ENCODE peak calls at places on chromosomes 5 and 9, in five cellular contexts. D, V, P, Q and H are unnamed samples.

GRCh38 chr9:78239506-78239905 is 3.6 kb downstream of the CEP78 start:
- DNase-seq in D (no peak), V (no peak), P (no peak), Q (no peak), H (peak)

GRCh38 chr5:39730011-39730410 is 305.2 kb upstream of the DAB2 start:
- DNase-seq in D (no peak), V (peak), P (no peak), Q (no peak), H (peak)

GRCh38 chr9:137217276-137218211 is 4.5 kb downstream of the RNF208 start:
- DNase-seq in D (no peak), V (no peak), P (peak), Q (no peak), H (peak)

GRCh38 chr5:73122875-73123810 is 2.8 kb downstream of the TMEM171 start:
- DNase-seq in D (no peak), V (peak), P (peak), Q (peak), H (peak)

GRCh38 chr5:175697846-175698245 is 40.0 kb downstream of the HRH2 start:
- DNase-seq in D (no peak), V (no peak), P (no peak), Q (no peak), H (no peak)

GRCh38 chr9:101184813-101185278 is 156.3 kb downstream of the PLPPR1 start:
- DNase-seq in D (no peak), V (no peak), P (no peak), Q (no peak), H (no peak)

GRCh38 chr5:149810856-149811255 is 80.7 kb downstream of the PPARGC1B start:
- DNase-seq in D (no peak), V (no peak), P (peak), Q (peak), H (no peak)

GRCh38 chr5:55933377-55934116 is 61.2 kb downstream of the IL6ST start:
- DNase-seq in D (no peak), V (no peak), P (no peak), Q (no peak), H (no peak)

GRCh38 chr9:129918296-129918950 is 83.2 kb downstream of the USP20 start:
- DNase-seq in D (no peak), V (no peak), P (no peak), Q (no peak), H (no peak)

GRCh38 chr5:180860273-180860886 is 696 bp downstream of the ZFP62 start:
- DNase-seq in D (peak), V (peak), P (peak), Q (no peak), H (peak)